ENCODE peak calls at places on chromosomes 12 and 14, in seven cellular contexts. One of them, this sample, is unnamed.

GRCh38 chr12:89950421-89950820 is 241.8 kb upstream of the ATP2B1 start:
- DNase-seq in GM12878: no peak
- DNase-seq in HCT116: no peak
- DNase-seq in K562: no peak
- DNase-seq in SK-N-SH: no peak
- DNase-seq in H1: no peak
- DNase-seq in HepG2: no peak
- DNase-seq in this sample: no peak

GRCh38 chr12:17416748-17417147 is 673.2 kb downstream of the RERGL start:
- DNase-seq in GM12878: no peak
- DNase-seq in HCT116: no peak
- DNase-seq in K562: no peak
- DNase-seq in SK-N-SH: no peak
- DNase-seq in H1: no peak
- DNase-seq in HepG2: no peak
- DNase-seq in this sample: no peak

GRCh38 chr14:71654810-71655209 is 277.4 kb upstream of the RGS6 start:
- DNase-seq in GM12878: no peak
- DNase-seq in HCT116: no peak
- DNase-seq in K562: no peak
- DNase-seq in SK-N-SH: no peak
- DNase-seq in H1: no peak
- DNase-seq in HepG2: no peak
- DNase-seq in this sample: no peak

GRCh38 chr14:91402278-91403068 is 15.1 kb downstream of the CCDC88C start:
- DNase-seq in GM12878: no peak
- DNase-seq in HCT116: no peak
- DNase-seq in K562: peak
- DNase-seq in SK-N-SH: no peak
- DNase-seq in H1: no peak
- DNase-seq in HepG2: no peak
- DNase-seq in this sample: no peak

GRCh38 chr12:1922075-1922709 is 3.7 kb upstream of the CACNA2D4 start:
- DNase-seq in GM12878: no peak
- DNase-seq in HCT116: no peak
- DNase-seq in K562: no peak
- DNase-seq in SK-N-SH: peak
- DNase-seq in H1: peak
- DNase-seq in HepG2: no peak
- DNase-seq in this sample: no peak

GRCh38 chr12:46218509-46219095 is 50.2 kb downstream of the SLC38A1 start:
- DNase-seq in GM12878: no peak
- DNase-seq in HCT116: no peak
- DNase-seq in K562: no peak
- DNase-seq in SK-N-SH: no peak
- DNase-seq in H1: no peak
- DNase-seq in HepG2: no peak
- DNase-seq in this sample: no peak

GRCh38 chr14:39265032-39265431 is 31.3 kb downstream of the MIA2 start:
- DNase-seq in GM12878: no peak
- DNase-seq in HCT116: peak
- DNase-seq in K562: peak
- DNase-seq in SK-N-SH: no peak
- DNase-seq in H1: no peak
- DNase-seq in HepG2: no peak
- DNase-seq in this sample: no peak

GRCh38 chr12:85779768-85780167 is 56.4 kb downstream of the RASSF9 start:
- DNase-seq in GM12878: no peak
- DNase-seq in HCT116: no peak
- DNase-seq in K562: no peak
- DNase-seq in SK-N-SH: no peak
- DNase-seq in H1: no peak
- DNase-seq in HepG2: no peak
- DNase-seq in this sample: no peak

GRCh38 chr14:29810657-29811056 is 117.0 kb downstream of the PRKD1 start:
- DNase-seq in GM12878: no peak
- DNase-seq in HCT116: no peak
- DNase-seq in K562: no peak
- DNase-seq in SK-N-SH: no peak
- DNase-seq in H1: no peak
- DNase-seq in HepG2: no peak
- DNase-seq in this sample: no peak

GRCh38 chr14:104722938-104723650 is 935 bp upstream of the ADSS1 start:
- DNase-seq in GM12878: no peak
- DNase-seq in HCT116: no peak
- DNase-seq in K562: no peak
- DNase-seq in SK-N-SH: no peak
- DNase-seq in H1: no peak
- DNase-seq in HepG2: no peak
- DNase-seq in this sample: no peak

GRCh38 chr14:38721822-38722431 is 381.1 kb downstream of the SEC23A start:
- DNase-seq in GM12878: peak
- DNase-seq in HCT116: peak
- DNase-seq in K562: peak
- DNase-seq in SK-N-SH: peak
- DNase-seq in H1: peak
- DNase-seq in HepG2: peak
- DNase-seq in this sample: peak

GRCh38 chr14:104936361-104937155 is 11.9 kb downstream of the PLD4 start:
- DNase-seq in GM12878: no peak
- DNase-seq in HCT116: no peak
- DNase-seq in K562: no peak
- DNase-seq in SK-N-SH: no peak
- DNase-seq in H1: no peak
- DNase-seq in HepG2: no peak
- DNase-seq in this sample: no peak

GRCh38 chr14:45633220-45633984 is 380.4 kb upstream of the MIS18BP1 start:
- DNase-seq in GM12878: no peak
- DNase-seq in HCT116: no peak
- DNase-seq in K562: no peak
- DNase-seq in SK-N-SH: no peak
- DNase-seq in H1: no peak
- DNase-seq in HepG2: no peak
- DNase-seq in this sample: no peak

GRCh38 chr12:109462868-109463692 is 14.0 kb downstream of the KCTD10 start:
- DNase-seq in GM12878: no peak
- DNase-seq in HCT116: peak
- DNase-seq in K562: no peak
- DNase-seq in SK-N-SH: peak
- DNase-seq in H1: no peak
- DNase-seq in HepG2: peak
- DNase-seq in this sample: peak

GRCh38 chr14:104967414-104968152 is 10.6 kb downstream of the AHNAK2 start:
- DNase-seq in GM12878: no peak
- DNase-seq in HCT116: no peak
- DNase-seq in K562: no peak
- DNase-seq in SK-N-SH: peak
- DNase-seq in H1: peak
- DNase-seq in HepG2: no peak
- DNase-seq in this sample: peak

GRCh38 chr14:21525571-21525970 is 575 bp downstream of the SALL2 start:
- DNase-seq in GM12878: no peak
- DNase-seq in HCT116: no peak
- DNase-seq in K562: peak
- DNase-seq in SK-N-SH: peak
- DNase-seq in H1: no peak
- DNase-seq in HepG2: no peak
- DNase-seq in this sample: no peak

GRCh38 chr14:105177082-105177481 is 4.0 kb downstream of the NUDT14 start:
- DNase-seq in GM12878: no peak
- DNase-seq in HCT116: no peak
- DNase-seq in K562: no peak
- DNase-seq in SK-N-SH: no peak
- DNase-seq in H1: no peak
- DNase-seq in HepG2: no peak
- DNase-seq in this sample: no peak

GRCh38 chr12:121748571-121749265 is 36.2 kb downstream of the TMEM120B start:
- DNase-seq in GM12878: no peak
- DNase-seq in HCT116: no peak
- DNase-seq in K562: peak
- DNase-seq in SK-N-SH: no peak
- DNase-seq in H1: peak
- DNase-seq in HepG2: peak
- DNase-seq in this sample: peak

GRCh38 chr12:111953455-111953854 is 59.5 kb downstream of the TMEM116 start:
- DNase-seq in GM12878: no peak
- DNase-seq in HCT116: no peak
- DNase-seq in K562: no peak
- DNase-seq in SK-N-SH: no peak
- DNase-seq in H1: no peak
- DNase-seq in HepG2: peak
- DNase-seq in this sample: no peak

GRCh38 chr12:15563683-15564082 is 225.5 kb downstream of the EPS8 start:
- DNase-seq in GM12878: no peak
- DNase-seq in HCT116: no peak
- DNase-seq in K562: no peak
- DNase-seq in SK-N-SH: no peak
- DNase-seq in H1: no peak
- DNase-seq in HepG2: no peak
- DNase-seq in this sample: no peak

GRCh38 chr14:86464386-86464785 is 934.4 kb downstream of the FLRT2 start:
- DNase-seq in GM12878: no peak
- DNase-seq in HCT116: no peak
- DNase-seq in K562: no peak
- DNase-seq in SK-N-SH: no peak
- DNase-seq in H1: no peak
- DNase-seq in HepG2: no peak
- DNase-seq in this sample: no peak

GRCh38 chr12:1919284-1919683 is 832 bp upstream of the CACNA2D4 start:
- DNase-seq in GM12878: no peak
- DNase-seq in HCT116: no peak
- DNase-seq in K562: no peak
- DNase-seq in SK-N-SH: peak
- DNase-seq in H1: no peak
- DNase-seq in HepG2: no peak
- DNase-seq in this sample: no peak

GRCh38 chr12:51873251-51873994 is 14.5 kb upstream of the ANKRD33 start:
- DNase-seq in GM12878: no peak
- DNase-seq in HCT116: no peak
- DNase-seq in K562: no peak
- DNase-seq in SK-N-SH: no peak
- DNase-seq in H1: no peak
- DNase-seq in HepG2: no peak
- DNase-seq in this sample: no peak
- TF ChIP-seq JUND in GM12878: no peak
- TF ChIP-seq JUND in HCT116: no peak
- TF ChIP-seq JUND in K562: no peak
- TF ChIP-seq JUND in SK-N-SH: no peak
- TF ChIP-seq JUND in H1: no peak
- TF ChIP-seq JUND in HepG2: no peak
- TF ChIP-seq JUND in this sample: no peak

GRCh38 chr12:43444940-43445564 is 107.0 kb downstream of the ADAMTS20 start:
- DNase-seq in GM12878: peak
- DNase-seq in HCT116: peak
- DNase-seq in K562: peak
- DNase-seq in SK-N-SH: peak
- DNase-seq in H1: peak
- DNase-seq in HepG2: peak
- DNase-seq in this sample: peak
- TF ChIP-seq JUND in GM12878: no peak
- TF ChIP-seq JUND in HCT116: no peak
- TF ChIP-seq JUND in K562: no peak
- TF ChIP-seq JUND in SK-N-SH: no peak
- TF ChIP-seq JUND in H1: no peak
- TF ChIP-seq JUND in HepG2: no peak
- TF ChIP-seq JUND in this sample: no peak

GRCh38 chr12:103743788-103744187 is 97.2 kb downstream of the NT5DC3 start:
- DNase-seq in GM12878: no peak
- DNase-seq in HCT116: no peak
- DNase-seq in K562: peak
- DNase-seq in SK-N-SH: no peak
- DNase-seq in H1: no peak
- DNase-seq in HepG2: no peak
- DNase-seq in this sample: no peak
- TF ChIP-seq JUND in GM12878: no peak
- TF ChIP-seq JUND in HCT116: no peak
- TF ChIP-seq JUND in K562: no peak
- TF ChIP-seq JUND in SK-N-SH: no peak
- TF ChIP-seq JUND in H1: no peak
- TF ChIP-seq JUND in HepG2: no peak
- TF ChIP-seq JUND in this sample: no peak

GRCh38 chr14:35351897-35352273 is 52.7 kb downstream of the NFKBIA start:
- DNase-seq in GM12878: no peak
- DNase-seq in HCT116: no peak
- DNase-seq in K562: no peak
- DNase-seq in SK-N-SH: no peak
- DNase-seq in H1: no peak
- DNase-seq in HepG2: no peak
- DNase-seq in this sample: no peak

GRCh38 chr14:35349966-35350365 is 54.6 kb downstream of the NFKBIA start:
- DNase-seq in GM12878: no peak
- DNase-seq in HCT116: no peak
- DNase-seq in K562: no peak
- DNase-seq in SK-N-SH: no peak
- DNase-seq in H1: peak
- DNase-seq in HepG2: no peak
- DNase-seq in this sample: no peak

GRCh38 chr14:35353409-35354172 is 51.0 kb downstream of the NFKBIA start:
- DNase-seq in GM12878: no peak
- DNase-seq in HCT116: no peak
- DNase-seq in K562: no peak
- DNase-seq in SK-N-SH: no peak
- DNase-seq in H1: no peak
- DNase-seq in HepG2: peak
- DNase-seq in this sample: peak

GRCh38 chr14:35351497-35351896 is 53.1 kb downstream of the NFKBIA start:
- DNase-seq in GM12878: no peak
- DNase-seq in HCT116: no peak
- DNase-seq in K562: no peak
- DNase-seq in SK-N-SH: no peak
- DNase-seq in H1: no peak
- DNase-seq in HepG2: no peak
- DNase-seq in this sample: no peak

DNA sequence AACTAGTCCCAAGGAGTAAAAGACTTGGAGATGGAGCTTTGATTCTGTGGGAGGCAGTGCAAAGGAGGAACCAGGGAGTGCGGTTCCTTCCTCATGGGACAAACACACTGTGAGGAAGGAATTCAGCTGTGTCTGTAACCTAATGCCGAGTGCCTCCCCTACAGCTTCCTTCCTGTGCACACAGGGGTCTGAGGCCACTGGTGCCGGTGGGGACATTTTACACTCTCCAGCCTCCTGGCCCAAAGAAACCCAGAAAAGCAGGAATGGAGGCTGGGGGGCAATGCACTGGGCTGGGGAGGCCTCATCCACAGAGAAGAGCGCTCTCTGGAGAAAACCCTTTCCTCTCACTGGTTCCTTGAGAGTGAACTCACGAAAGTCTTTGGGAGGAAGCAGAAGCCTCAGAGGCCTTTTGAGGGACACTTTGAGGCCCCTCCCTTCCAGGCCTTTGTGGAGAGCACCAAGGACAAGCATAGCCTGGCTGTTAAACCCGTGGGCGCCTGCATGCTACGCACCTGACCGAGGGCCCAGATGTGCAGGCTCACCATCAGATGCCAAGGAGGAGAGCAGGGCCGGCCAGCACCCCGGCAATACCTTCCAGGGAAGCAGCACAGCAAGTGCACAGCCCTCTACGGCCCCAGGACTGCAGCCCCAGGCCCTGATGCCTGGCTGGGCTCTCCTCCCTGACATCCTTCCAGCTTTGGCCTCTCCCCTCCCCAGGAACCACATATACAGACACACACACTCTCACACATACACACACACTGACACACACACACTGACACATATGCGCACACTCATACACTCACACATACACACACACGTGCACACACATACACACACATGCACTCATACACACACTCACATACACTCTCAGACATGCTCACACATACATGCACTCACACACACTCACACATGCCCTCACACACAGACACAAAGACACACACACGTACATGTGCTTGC is 52.0 kb downstream of the NFKBIA start:
- DNase-seq in GM12878: no peak
- DNase-seq in HCT116: no peak
- DNase-seq in K562: no peak
- DNase-seq in SK-N-SH: no peak
- DNase-seq in H1: no peak
- DNase-seq in HepG2: no peak
- DNase-seq in this sample: no peak
- TF ChIP-seq JUND in GM12878: no peak
- TF ChIP-seq JUND in HCT116: no peak
- TF ChIP-seq JUND in K562: no peak
- TF ChIP-seq JUND in SK-N-SH: no peak
- TF ChIP-seq JUND in H1: no peak
- TF ChIP-seq JUND in HepG2: peak
- TF ChIP-seq JUND in this sample: no peak